ENCODE peak calls at places on chromosome X, in six cellular contexts. One of them, this sample, is unnamed. For H3K36me3, the result is how much of the 10 kb centered on the place peaks cover.

GRCh38 chrX:110409925-110410324 is 51.3 kb downstream of the RTL9 start:
- DNase-seq in H1: no peak
- DNase-seq in mesendoderm: no peak
- DNase-seq in IMR-90: peak
- DNase-seq in mesenchymal stem cell: peak
- DNase-seq in trophoblast cell: no peak
- DNase-seq in this sample: no peak

GRCh38 chrX:116417214-116417613 is 19.2 kb upstream of the SLC6A14 start:
- DNase-seq in H1: no peak
- DNase-seq in mesendoderm: no peak
- DNase-seq in IMR-90: no peak
- DNase-seq in mesenchymal stem cell: no peak
- DNase-seq in trophoblast cell: no peak
- DNase-seq in this sample: no peak

GRCh38 chrX:119410027-119410819 is 11.1 kb downstream of the SLC25A43 start:
- DNase-seq in H1: no peak
- DNase-seq in mesendoderm: peak
- DNase-seq in IMR-90: peak
- DNase-seq in mesenchymal stem cell: peak
- DNase-seq in trophoblast cell: peak
- DNase-seq in this sample: no peak

GRCh38 chrX:30270639-30271038 is 23.7 kb downstream of the MAGEB1 start:
- DNase-seq in H1: no peak
- DNase-seq in mesendoderm: no peak
- DNase-seq in IMR-90: no peak
- DNase-seq in mesenchymal stem cell: no peak
- DNase-seq in trophoblast cell: no peak
- DNase-seq in this sample: no peak

GRCh38 chrX:71910526-71911022 is at the start of gene NHSL2:
- DNase-seq in H1: no peak
- DNase-seq in mesendoderm: peak
- DNase-seq in IMR-90: peak
- DNase-seq in mesenchymal stem cell: peak
- DNase-seq in trophoblast cell: no peak
- DNase-seq in this sample: peak

GRCh38 chrX:37757082-37757481 is 22.8 kb upstream of the CYBB start:
- DNase-seq in H1: no peak
- DNase-seq in mesendoderm: no peak
- DNase-seq in IMR-90: no peak
- DNase-seq in mesenchymal stem cell: no peak
- DNase-seq in trophoblast cell: no peak
- DNase-seq in this sample: no peak

GRCh38 chrX:103330601-103331397 is 760 bp downstream of the TCEAL7 start:
- DNase-seq in H1: no peak
- DNase-seq in mesendoderm: peak
- DNase-seq in IMR-90: peak
- DNase-seq in mesenchymal stem cell: peak
- DNase-seq in trophoblast cell: no peak
- DNase-seq in this sample: no peak

GRCh38 chrX:68994135-68994882 is 165.5 kb downstream of the EFNB1 start:
- DNase-seq in H1: no peak
- DNase-seq in mesendoderm: no peak
- DNase-seq in IMR-90: no peak
- DNase-seq in mesenchymal stem cell: no peak
- DNase-seq in trophoblast cell: no peak
- DNase-seq in this sample: no peak

GRCh38 chrX:153906126-153906917 is 1.8 kb downstream of the AVPR2 start:
- DNase-seq in H1: no peak
- DNase-seq in mesendoderm: no peak
- DNase-seq in IMR-90: no peak
- DNase-seq in mesenchymal stem cell: no peak
- DNase-seq in trophoblast cell: no peak
- DNase-seq in this sample: no peak

GRCh38 chrX:153766098-153766817 is 2.2 kb downstream of the PLXNB3 start:
- DNase-seq in H1: no peak
- DNase-seq in mesendoderm: peak
- DNase-seq in IMR-90: peak
- DNase-seq in mesenchymal stem cell: peak
- DNase-seq in trophoblast cell: no peak
- DNase-seq in this sample: no peak

GRCh38 chrX:40434947-40435346 is 145.8 kb upstream of the ATP6AP2 start:
- DNase-seq in H1: no peak
- DNase-seq in mesendoderm: peak
- DNase-seq in IMR-90: peak
- DNase-seq in mesenchymal stem cell: peak
- DNase-seq in trophoblast cell: no peak
- DNase-seq in this sample: no peak

GRCh38 chrX:139932077-139932900 is 564 bp downstream of the ATP11C start:
- DNase-seq in H1: no peak
- DNase-seq in mesendoderm: no peak
- DNase-seq in IMR-90: peak
- DNase-seq in mesenchymal stem cell: peak
- DNase-seq in trophoblast cell: peak
- DNase-seq in this sample: no peak

GRCh38 chrX:96615448-96615847 is 69.2 kb upstream of the DIAPH2 start:
- DNase-seq in H1: no peak
- DNase-seq in mesendoderm: no peak
- DNase-seq in IMR-90: no peak
- DNase-seq in mesenchymal stem cell: no peak
- DNase-seq in trophoblast cell: no peak
- DNase-seq in this sample: no peak

GRCh38 chrX:128020701-128021100 is 31.5 kb downstream of the ACTRT1 start:
- DNase-seq in H1: no peak
- DNase-seq in mesendoderm: peak
- DNase-seq in IMR-90: peak
- DNase-seq in mesenchymal stem cell: peak
- DNase-seq in trophoblast cell: peak
- DNase-seq in this sample: no peak

GRCh38 chrX:45196701-45197100 is 4.0 kb downstream of the DIPK2B start:
- DNase-seq in H1: no peak
- DNase-seq in mesendoderm: no peak
- DNase-seq in IMR-90: peak
- DNase-seq in mesenchymal stem cell: no peak
- DNase-seq in trophoblast cell: no peak
- DNase-seq in this sample: no peak

GRCh38 chrX:29728639-29729038 is 486.7 kb upstream of the MAGEB2 start:
- DNase-seq in H1: no peak
- DNase-seq in mesendoderm: no peak
- DNase-seq in IMR-90: peak
- DNase-seq in mesenchymal stem cell: peak
- DNase-seq in trophoblast cell: no peak
- DNase-seq in this sample: no peak

GRCh38 chrX:107324493-107325310 is 118.3 kb downstream of the DNAAF6 start:
- DNase-seq in H1: peak
- DNase-seq in mesendoderm: peak
- DNase-seq in IMR-90: peak
- DNase-seq in mesenchymal stem cell: peak
- DNase-seq in trophoblast cell: peak
- DNase-seq in this sample: peak

GRCh38 chrX:21166302-21166982 is 207.8 kb upstream of the CNKSR2 start:
- DNase-seq in H1: no peak
- DNase-seq in mesendoderm: peak
- DNase-seq in IMR-90: peak
- DNase-seq in mesenchymal stem cell: peak
- DNase-seq in trophoblast cell: peak
- DNase-seq in this sample: no peak

GRCh38 chrX:51862920-51863319 is 30.5 kb upstream of the MAGED1 start:
- DNase-seq in H1: no peak
- DNase-seq in mesendoderm: no peak
- DNase-seq in IMR-90: no peak
- DNase-seq in mesenchymal stem cell: no peak
- DNase-seq in trophoblast cell: no peak
- DNase-seq in this sample: no peak

GRCh38 chrX:108420481-108420880 is 17.7 kb downstream of the COL4A6 start:
- DNase-seq in H1: no peak
- DNase-seq in mesendoderm: no peak
- DNase-seq in IMR-90: no peak
- DNase-seq in mesenchymal stem cell: no peak
- DNase-seq in trophoblast cell: no peak
- DNase-seq in this sample: no peak

GRCh38 chrX:96684339-96685204 is at the start of gene DIAPH2:
- DNase-seq in H1: peak
- DNase-seq in mesendoderm: peak
- DNase-seq in IMR-90: peak
- DNase-seq in mesenchymal stem cell: peak
- DNase-seq in trophoblast cell: peak
- DNase-seq in this sample: peak

GRCh38 chrX:133655262-133655913 is 240.1 kb upstream of the GPC4 start:
- DNase-seq in H1: no peak
- DNase-seq in mesendoderm: no peak
- DNase-seq in IMR-90: no peak
- DNase-seq in mesenchymal stem cell: no peak
- DNase-seq in trophoblast cell: no peak
- DNase-seq in this sample: no peak

GRCh38 chrX:153226344-153227190 is 47.5 kb downstream of the MAGEA1 start:
- DNase-seq in H1: peak
- DNase-seq in mesendoderm: peak
- DNase-seq in IMR-90: peak
- DNase-seq in mesenchymal stem cell: peak
- DNase-seq in trophoblast cell: no peak
- DNase-seq in this sample: peak

DNA sequence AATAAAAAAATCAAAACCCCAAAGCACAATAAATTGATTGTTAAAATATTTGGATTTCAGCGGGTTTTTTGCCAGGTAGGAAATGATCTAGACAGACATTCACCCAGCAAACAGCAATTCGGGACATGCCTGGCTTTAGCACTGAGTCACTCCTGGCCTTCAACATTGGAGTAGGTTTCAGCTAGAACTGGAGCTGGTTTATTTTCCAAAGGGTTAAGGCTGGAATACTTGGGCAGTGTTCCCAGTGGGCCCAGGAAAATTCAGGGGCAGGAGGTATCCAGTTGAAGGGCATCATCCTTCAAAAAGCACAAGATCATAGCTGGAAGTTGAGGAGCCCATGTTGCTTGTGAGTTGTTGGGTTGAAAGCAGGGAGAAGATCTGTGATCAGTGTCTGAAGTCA is 41.0 kb downstream of the TXLNG start:
- DNase-seq in H1: no peak
- DNase-seq in mesendoderm: no peak
- DNase-seq in IMR-90: peak
- DNase-seq in mesenchymal stem cell: no peak
- DNase-seq in trophoblast cell: no peak
- DNase-seq in this sample: no peak
- H3K36me3 ChIP-seq in H1: under half
- H3K36me3 ChIP-seq in mesendoderm: under half
- H3K36me3 ChIP-seq in IMR-90: under half
- H3K36me3 ChIP-seq in mesenchymal stem cell: under half
- H3K36me3 ChIP-seq in trophoblast cell: under half
- H3K36me3 ChIP-seq in this sample: half or more

GRCh38 chrX:49079489-49080428 is at the start of gene WDR45:
- DNase-seq in H1: no peak
- DNase-seq in mesendoderm: peak
- DNase-seq in IMR-90: peak
- DNase-seq in mesenchymal stem cell: peak
- DNase-seq in trophoblast cell: peak
- DNase-seq in this sample: peak
- H2BK5ac ChIP-seq in H1: no peak
- H2BK5ac ChIP-seq in mesendoderm: no peak
- H2BK5ac ChIP-seq in IMR-90: peak
- H2BK5ac ChIP-seq in mesenchymal stem cell: peak
- H2BK5ac ChIP-seq in trophoblast cell: peak
- H2BK5ac ChIP-seq in this sample: peak

DNA sequence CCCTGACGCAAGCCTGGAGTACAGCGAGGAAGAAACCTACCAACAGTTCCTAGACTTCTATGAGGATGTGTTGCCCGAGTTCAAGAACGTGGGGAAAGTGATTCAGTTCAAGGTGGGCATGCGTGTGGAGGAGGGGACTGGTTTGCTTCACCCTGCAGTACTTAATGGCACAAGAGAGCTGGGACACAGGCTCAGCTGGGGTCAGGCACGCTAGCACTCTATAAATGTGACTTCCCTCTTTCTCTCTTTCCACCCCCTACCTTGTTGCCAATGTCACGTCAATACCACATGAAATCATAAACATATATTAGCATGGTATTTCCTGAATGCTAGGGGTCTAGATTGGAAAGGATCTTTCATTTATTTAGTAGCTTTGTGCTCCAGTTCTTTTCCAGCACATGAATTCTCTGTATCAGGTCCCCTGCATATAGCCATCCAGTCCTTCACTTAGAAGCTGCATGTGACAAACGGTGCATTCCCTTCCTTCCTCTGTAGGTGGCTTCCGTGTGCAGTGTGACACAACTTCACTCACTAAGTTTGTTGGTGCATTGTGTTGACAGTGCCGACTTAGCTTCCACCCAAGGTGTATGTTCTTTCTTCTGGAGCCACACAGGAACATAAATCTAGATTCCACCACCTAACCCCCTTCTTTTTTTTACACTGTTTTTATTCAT is 25.6 kb downstream of the ZRSR2 start:
- DNase-seq in H1: no peak
- DNase-seq in mesendoderm: peak
- DNase-seq in IMR-90: peak
- DNase-seq in mesenchymal stem cell: peak
- DNase-seq in trophoblast cell: peak
- DNase-seq in this sample: peak
- H3K36me3 ChIP-seq in H1: under half
- H3K36me3 ChIP-seq in mesendoderm: under half
- H3K36me3 ChIP-seq in IMR-90: under half
- H3K36me3 ChIP-seq in mesenchymal stem cell: under half
- H3K36me3 ChIP-seq in trophoblast cell: under half
- H3K36me3 ChIP-seq in this sample: under half

GRCh38 chrX:85243155-85243554 is 424 bp downstream of the SATL1 start:
- DNase-seq in H1: no peak
- DNase-seq in mesendoderm: peak
- DNase-seq in IMR-90: no peak
- DNase-seq in mesenchymal stem cell: peak
- DNase-seq in trophoblast cell: no peak
- DNase-seq in this sample: no peak

GRCh38 chrX:85243761-85244410 is at the start of the genes SATL1 and ZNF711:
- DNase-seq in H1: peak
- DNase-seq in mesendoderm: peak
- DNase-seq in IMR-90: peak
- DNase-seq in mesenchymal stem cell: peak
- DNase-seq in trophoblast cell: no peak
- DNase-seq in this sample: peak

DNA sequence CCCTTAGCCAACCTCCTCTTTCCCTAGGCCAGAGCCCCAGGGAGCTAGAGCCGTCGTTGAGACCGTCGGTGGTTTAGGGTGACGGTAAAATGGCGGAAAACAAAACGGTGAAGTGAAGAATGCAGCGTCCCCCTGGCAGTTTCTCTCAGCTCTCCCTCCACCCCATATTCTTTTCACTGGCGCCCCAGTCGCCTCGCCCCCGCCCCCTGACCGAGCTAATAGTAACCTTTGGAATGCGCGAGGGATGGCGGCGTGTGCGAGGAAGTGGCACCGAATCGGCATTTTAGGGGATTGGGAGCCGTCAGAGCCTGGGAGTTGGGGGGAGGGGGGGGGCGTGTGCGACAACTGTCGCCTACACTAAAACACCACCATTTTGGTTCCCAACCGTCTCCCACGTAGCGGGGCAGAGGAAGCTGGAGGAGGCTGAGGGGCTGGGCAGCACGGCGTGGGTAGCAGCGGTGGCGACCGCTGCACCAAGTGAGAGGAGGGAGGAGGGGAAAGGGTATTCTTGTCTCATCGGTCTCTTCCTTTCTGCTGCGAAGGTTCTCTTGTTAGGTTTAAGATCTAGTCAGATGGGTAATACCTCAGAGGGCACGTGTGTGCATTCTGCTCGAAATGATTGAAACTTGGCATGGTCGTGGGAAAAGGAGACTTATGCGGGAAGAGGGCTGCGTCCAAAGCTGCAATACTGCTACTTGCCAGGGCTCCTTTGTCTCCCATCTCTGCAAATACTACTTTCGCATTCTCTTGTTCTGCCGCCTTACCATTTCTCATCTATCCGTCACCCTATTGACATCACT is 820 bp downstream of the ZNF711 start:
- DNase-seq in H1: no peak
- DNase-seq in mesendoderm: peak
- DNase-seq in IMR-90: peak
- DNase-seq in mesenchymal stem cell: peak
- DNase-seq in trophoblast cell: no peak
- DNase-seq in this sample: peak
- H2BK5ac ChIP-seq in H1: peak
- H2BK5ac ChIP-seq in mesendoderm: peak
- H2BK5ac ChIP-seq in IMR-90: no peak
- H2BK5ac ChIP-seq in mesenchymal stem cell: no peak
- H2BK5ac ChIP-seq in trophoblast cell: peak
- H2BK5ac ChIP-seq in this sample: no peak

This sample was measured in neuronal stem cell.